ENCODE peak calls at places on chromosomes 6 and 20, in ten cellular contexts. L is cardiac fibroblast; I is AG04450; H is activated CD8-positive, alpha-beta memory T cell treated with anti-CD3 and anti-CD28 coated beads, Interleukin-2, amount 10 ng/mL, durations not matched to agents 7 days and 5 days; U is AG08395; A is bronchial epithelial cell; G is left ventricle myocardium superior; W is hippocampal formation; B is EL; Q is neural crest cell. N is an unnamed sample.

GRCh38 chr6:104705095-104705707 is 154.5 kb downstream of the HACE1 start:
- DNase-seq in L (peak), I (peak), H (peak), U (peak), A (peak), G (no peak), W (no peak), B (peak), Q (no peak), N (no peak)

GRCh38 chr6:147821266-147821665 is 312.8 kb downstream of the SAMD5 start:
- DNase-seq in L (no peak), I (no peak), H (no peak), U (no peak), A (no peak), G (no peak), W (no peak), B (no peak), Q (no peak), N (no peak)

GRCh38 chr20:6178537-6178936 is 55.7 kb upstream of the FERMT1 start:
- DNase-seq in L (peak), I (peak), H (no peak), U (peak), A (peak), G (no peak), W (peak), B (peak), Q (peak), N (peak)

GRCh38 chr20:47165376-47165865 is 191.1 kb downstream of the ZMYND8 start:
- DNase-seq in L (no peak), I (no peak), H (no peak), U (no peak), A (no peak), G (no peak), W (no peak), B (no peak), Q (no peak), N (no peak)

GRCh38 chr6:47258724-47259347 is 50.9 kb downstream of the TNFRSF21 start:
- DNase-seq in L (no peak), I (no peak), H (no peak), U (no peak), A (no peak), G (no peak), W (no peak), B (no peak), Q (no peak), N (no peak)

GRCh38 chr6:119497988-119498727 is 148.6 kb upstream of the MAN1A1 start:
- DNase-seq in L (no peak), I (no peak), H (no peak), U (no peak), A (no peak), G (no peak), W (no peak), B (no peak), Q (no peak), N (peak)

GRCh38 chr6:14016432-14016831 is 91.7 kb downstream of the RNF182 start:
- DNase-seq in L (no peak), I (no peak), H (no peak), U (no peak), A (no peak), G (no peak), W (no peak), B (no peak), Q (no peak), N (no peak)

GRCh38 chr20:57829805-57830514 is 120.1 kb upstream of the PMEPA1 start:
- DNase-seq in L (no peak), I (no peak), H (no peak), U (no peak), A (no peak), G (no peak), W (no peak), B (no peak), Q (no peak), N (no peak)

GRCh38 chr20:31987744-31988143 is 19.8 kb downstream of the XKR7 start:
- DNase-seq in L (no peak), I (no peak), H (no peak), U (no peak), A (peak), G (no peak), W (no peak), B (peak), Q (no peak), N (peak)

GRCh38 chr6:138692058-138692977 is 81.3 kb upstream of the CCDC28A start:
- DNase-seq in L (peak), I (no peak), H (peak), U (peak), A (no peak), G (peak), W (peak), B (peak), Q (peak), N (no peak)

GRCh38 chr6:134174790-134175531 is 122.5 kb upstream of the SLC2A12 start:
- DNase-seq in L (peak), I (peak), H (peak), U (peak), A (peak), G (peak), W (peak), B (peak), Q (peak), N (peak)

GRCh38 chr6:131210469-131210868 is 75.2 kb downstream of the AKAP7 start:
- DNase-seq in L (no peak), I (no peak), H (no peak), U (peak), A (no peak), G (no peak), W (no peak), B (peak), Q (no peak), N (no peak)

GRCh38 chr6:165266236-165267025 is 43.0 kb downstream of the C6orf118 start:
- DNase-seq in L (no peak), I (no peak), H (no peak), U (no peak), A (no peak), G (no peak), W (no peak), B (no peak), Q (no peak), N (no peak)

GRCh38 chr6:47663462-47664216 is 34.7 kb upstream of the ADGRF4 start:
- DNase-seq in L (no peak), I (no peak), H (no peak), U (no peak), A (peak), G (no peak), W (no peak), B (no peak), Q (no peak), N (peak)

GRCh38 chr20:52993091-52993490 is 20.9 kb downstream of the TSHZ2 start:
- DNase-seq in L (no peak), I (no peak), H (no peak), U (no peak), A (no peak), G (no peak), W (no peak), B (no peak), Q (no peak), N (no peak)

GRCh38 chr20:23143986-23144695 is 58.0 kb upstream of the CD93 start:
- DNase-seq in L (no peak), I (no peak), H (no peak), U (no peak), A (peak), G (no peak), W (no peak), B (no peak), Q (no peak), N (peak)

GRCh38 chr6:24324617-24325016 is 33.2 kb downstream of the DCDC2 start:
- DNase-seq in L (no peak), I (no peak), H (no peak), U (no peak), A (no peak), G (no peak), W (no peak), B (no peak), Q (no peak), N (no peak)

GRCh38 chr6:149306967-149307366 is 10.5 kb upstream of the TAB2 start:
- DNase-seq in L (peak), I (no peak), H (no peak), U (no peak), A (no peak), G (no peak), W (no peak), B (peak), Q (no peak), N (no peak)

GRCh38 chr20:41268402-41268801 is 49.1 kb downstream of the ZHX3 start:
- DNase-seq in L (no peak), I (no peak), H (no peak), U (no peak), A (peak), G (no peak), W (no peak), B (no peak), Q (no peak), N (no peak)

GRCh38 chr6:465531-466348 is 74.2 kb downstream of the IRF4 start:
- DNase-seq in L (no peak), I (no peak), H (no peak), U (no peak), A (no peak), G (no peak), W (no peak), B (no peak), Q (no peak), N (no peak)